ENCODE peak calls at places on chromosome X, in ten cellular contexts. One of them, this sample, is unnamed.

GRCh38 chrX:71910526-71911022 is at the start of gene NHSL2:
- DNase-seq in cardiac muscle cell: peak; percentile 51
- DNase-seq in HFF-Myc: no peak
- DNase-seq in body of pancreas: peak; percentile 2
- DNase-seq in heart left ventricle: peak; percentile 30
- DNase-seq in endodermal cell: peak; percentile 72
- DNase-seq in fibroblast of lung: peak; percentile 56
- DNase-seq in GM12878: no peak
- DNase-seq in skeletal muscle cell: no peak
- DNase-seq in stomach: no peak
- DNase-seq in this sample: no peak

GRCh38 chrX:71650333-71650969 is 16.9 kb upstream of the LOC101059915 start:
- DNase-seq in skeletal muscle cell: no peak
- DNase-seq in endodermal cell: no peak
- DNase-seq in fibroblast of lung: no peak
- DNase-seq in stomach: no peak
- DNase-seq in heart left ventricle: no peak
- DNase-seq in body of pancreas: no peak
- DNase-seq in HFF-Myc: no peak
- DNase-seq in cardiac muscle cell: peak; percentile 41
- DNase-seq in GM12878: no peak
- DNase-seq in this sample: peak; percentile 7

GRCh38 chrX:83446355-83446754 is 61.7 kb upstream of the POU3F4 start:
- DNase-seq in skeletal muscle cell: no peak
- DNase-seq in endodermal cell: no peak
- DNase-seq in cardiac muscle cell: no peak
- DNase-seq in heart left ventricle: no peak
- DNase-seq in GM12878: no peak
- DNase-seq in stomach: no peak
- DNase-seq in fibroblast of lung: no peak
- DNase-seq in body of pancreas: no peak
- DNase-seq in HFF-Myc: no peak
- DNase-seq in this sample: no peak

GRCh38 chrX:109350051-109350450 is 131.8 kb downstream of the GUCY2F start:
- DNase-seq in skeletal muscle cell: no peak
- DNase-seq in HFF-Myc: no peak
- DNase-seq in body of pancreas: no peak
- DNase-seq in cardiac muscle cell: no peak
- DNase-seq in GM12878: no peak
- DNase-seq in fibroblast of lung: no peak
- DNase-seq in stomach: no peak
- DNase-seq in endodermal cell: no peak
- DNase-seq in heart left ventricle: no peak
- DNase-seq in this sample: no peak

GRCh38 chrX:37357436-37357835 is 8.3 kb downstream of the PRRG1 start:
- DNase-seq in fibroblast of lung: no peak
- DNase-seq in skeletal muscle cell: no peak
- DNase-seq in GM12878: no peak
- DNase-seq in endodermal cell: no peak
- DNase-seq in body of pancreas: no peak
- DNase-seq in cardiac muscle cell: no peak
- DNase-seq in heart left ventricle: no peak
- DNase-seq in stomach: no peak
- DNase-seq in HFF-Myc: no peak
- DNase-seq in this sample: no peak

GRCh38 chrX:98422530-98422929 is 1538.8 kb downstream of the RPA4 start:
- DNase-seq in fibroblast of lung: no peak
- DNase-seq in endodermal cell: no peak
- DNase-seq in heart left ventricle: no peak
- DNase-seq in HFF-Myc: no peak
- DNase-seq in stomach: no peak
- DNase-seq in cardiac muscle cell: no peak
- DNase-seq in skeletal muscle cell: no peak
- DNase-seq in GM12878: no peak
- DNase-seq in body of pancreas: no peak
- DNase-seq in this sample: no peak

GRCh38 chrX:42948723-42949122 is 170.8 kb upstream of the PPP1R2C start:
- DNase-seq in body of pancreas: no peak
- DNase-seq in endodermal cell: peak; percentile 62
- DNase-seq in GM12878: no peak
- DNase-seq in cardiac muscle cell: no peak
- DNase-seq in stomach: no peak
- DNase-seq in fibroblast of lung: no peak
- DNase-seq in skeletal muscle cell: no peak
- DNase-seq in heart left ventricle: no peak
- DNase-seq in HFF-Myc: no peak
- DNase-seq in this sample: no peak

GRCh38 chrX:110146521-110146920 is 143.6 kb downstream of the TMEM164 start:
- DNase-seq in body of pancreas: peak; percentile 25
- DNase-seq in GM12878: no peak
- DNase-seq in fibroblast of lung: peak; percentile 20
- DNase-seq in HFF-Myc: peak; percentile 22
- DNase-seq in skeletal muscle cell: no peak
- DNase-seq in stomach: no peak
- DNase-seq in cardiac muscle cell: peak; percentile 73
- DNase-seq in heart left ventricle: peak; percentile 30
- DNase-seq in endodermal cell: peak; percentile 68
- DNase-seq in this sample: no peak

GRCh38 chrX:107204063-107204605 is 2.1 kb downstream of the NUP62CL start:
- DNase-seq in skeletal muscle cell: no peak
- DNase-seq in endodermal cell: no peak
- DNase-seq in fibroblast of lung: no peak
- DNase-seq in stomach: no peak
- DNase-seq in GM12878: no peak
- DNase-seq in body of pancreas: peak; percentile 69
- DNase-seq in cardiac muscle cell: no peak
- DNase-seq in HFF-Myc: no peak
- DNase-seq in heart left ventricle: no peak
- DNase-seq in this sample: no peak

GRCh38 chrX:105945266-105945665 is 93.3 kb downstream of the SERPINA7 start:
- DNase-seq in HFF-Myc: no peak
- DNase-seq in fibroblast of lung: no peak
- DNase-seq in skeletal muscle cell: no peak
- DNase-seq in GM12878: no peak
- DNase-seq in cardiac muscle cell: no peak
- DNase-seq in endodermal cell: no peak
- DNase-seq in heart left ventricle: no peak
- DNase-seq in body of pancreas: no peak
- DNase-seq in stomach: no peak
- DNase-seq in this sample: no peak

GRCh38 chrX:154751669-154752271 is 893 bp upstream of the GAB3 start:
- DNase-seq in endodermal cell: no peak
- DNase-seq in heart left ventricle: peak; percentile 30
- DNase-seq in stomach: no peak
- DNase-seq in fibroblast of lung: no peak
- DNase-seq in body of pancreas: no peak
- DNase-seq in GM12878: no peak
- DNase-seq in skeletal muscle cell: no peak
- DNase-seq in cardiac muscle cell: peak; percentile 29
- DNase-seq in HFF-Myc: no peak
- DNase-seq in this sample: no peak
- H3K4me3 ChIP-seq in endodermal cell: no peak overlapping the region
- H3K4me3 ChIP-seq in heart left ventricle: no peak overlapping the region
- H3K4me3 ChIP-seq in stomach: peak overlapping the region; percentile 48
- H3K4me3 ChIP-seq in fibroblast of lung: no peak overlapping the region
- H3K4me3 ChIP-seq in body of pancreas: no peak overlapping the region
- H3K4me3 ChIP-seq in GM12878: no peak overlapping the region
- H3K4me3 ChIP-seq in skeletal muscle cell: no peak overlapping the region
- H3K4me3 ChIP-seq in cardiac muscle cell: no peak overlapping the region
- H3K4me3 ChIP-seq in HFF-Myc: no peak overlapping the region
- H3K4me3 ChIP-seq in this sample: peak overlapping the region; percentile 78

GRCh38 chrX:124242160-124242559 is 90.3 kb upstream of the TEX13D start:
- DNase-seq in endodermal cell: no peak
- DNase-seq in fibroblast of lung: peak; percentile 23
- DNase-seq in stomach: no peak
- DNase-seq in HFF-Myc: no peak
- DNase-seq in body of pancreas: no peak
- DNase-seq in heart left ventricle: no peak
- DNase-seq in GM12878: no peak
- DNase-seq in skeletal muscle cell: no peak
- DNase-seq in cardiac muscle cell: no peak
- DNase-seq in this sample: no peak
- H3K4me3 ChIP-seq in endodermal cell: no peak overlapping the region
- H3K4me3 ChIP-seq in fibroblast of lung: no peak overlapping the region
- H3K4me3 ChIP-seq in stomach: no peak overlapping the region
- H3K4me3 ChIP-seq in HFF-Myc: no peak overlapping the region
- H3K4me3 ChIP-seq in body of pancreas: no peak overlapping the region
- H3K4me3 ChIP-seq in heart left ventricle: no peak overlapping the region
- H3K4me3 ChIP-seq in GM12878: no peak overlapping the region
- H3K4me3 ChIP-seq in skeletal muscle cell: no peak overlapping the region
- H3K4me3 ChIP-seq in cardiac muscle cell: no peak overlapping the region
- H3K4me3 ChIP-seq in this sample: no peak overlapping the region

DNA sequence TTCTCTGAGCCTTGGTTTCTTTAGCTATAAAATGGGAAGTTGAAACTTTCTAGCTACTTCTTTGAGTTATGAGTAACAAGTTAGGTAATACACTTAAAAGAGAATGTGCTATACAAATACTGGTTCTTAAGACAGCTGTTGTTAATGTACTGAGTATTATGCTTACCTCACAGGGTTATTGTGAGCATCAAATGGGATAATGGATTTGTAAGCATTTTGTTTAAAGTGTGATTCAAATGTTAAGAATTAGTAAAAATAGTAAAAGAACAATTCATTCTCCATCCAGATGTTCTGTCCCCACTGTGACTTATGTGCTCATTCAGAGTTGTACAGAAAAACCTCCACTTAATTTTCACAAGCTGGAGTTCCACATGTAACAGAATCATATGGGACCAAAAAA is 63.6 kb downstream of the AR start:
- DNase-seq in body of pancreas: no peak
- DNase-seq in cardiac muscle cell: no peak
- DNase-seq in skeletal muscle cell: no peak
- DNase-seq in fibroblast of lung: peak; percentile 63
- DNase-seq in HFF-Myc: peak; percentile 45
- DNase-seq in stomach: no peak
- DNase-seq in GM12878: no peak
- DNase-seq in heart left ventricle: no peak
- DNase-seq in endodermal cell: no peak
- DNase-seq in this sample: no peak
- H3K4me3 ChIP-seq in body of pancreas: no peak overlapping the region
- H3K4me3 ChIP-seq in cardiac muscle cell: no peak overlapping the region
- H3K4me3 ChIP-seq in skeletal muscle cell: no peak overlapping the region
- H3K4me3 ChIP-seq in fibroblast of lung: no peak overlapping the region
- H3K4me3 ChIP-seq in HFF-Myc: no peak overlapping the region
- H3K4me3 ChIP-seq in stomach: no peak overlapping the region
- H3K4me3 ChIP-seq in GM12878: no peak overlapping the region
- H3K4me3 ChIP-seq in heart left ventricle: no peak overlapping the region
- H3K4me3 ChIP-seq in endodermal cell: no peak overlapping the region
- H3K4me3 ChIP-seq in this sample: no peak overlapping the region

GRCh38 chrX:1027680-1028079 is 184.8 kb downstream of the CRLF2 start:
- DNase-seq in stomach: no peak
- DNase-seq in heart left ventricle: no peak
- DNase-seq in skeletal muscle cell: no peak
- DNase-seq in endodermal cell: no peak
- DNase-seq in body of pancreas: no peak
- DNase-seq in HFF-Myc: no peak
- DNase-seq in fibroblast of lung: no peak
- DNase-seq in cardiac muscle cell: no peak
- DNase-seq in GM12878: no peak
- DNase-seq in this sample: no peak

GRCh38 chrX:1026263-1027015 is 186.0 kb downstream of the CRLF2 start:
- DNase-seq in body of pancreas: no peak
- DNase-seq in endodermal cell: no peak
- DNase-seq in GM12878: peak; percentile 63
- DNase-seq in HFF-Myc: no peak
- DNase-seq in stomach: no peak
- DNase-seq in skeletal muscle cell: no peak
- DNase-seq in fibroblast of lung: no peak
- DNase-seq in heart left ventricle: no peak
- DNase-seq in cardiac muscle cell: no peak
- DNase-seq in this sample: no peak

GRCh38 chrX:1025413-1025812 is 187.0 kb downstream of the CRLF2 start:
- DNase-seq in HFF-Myc: no peak
- DNase-seq in skeletal muscle cell: no peak
- DNase-seq in heart left ventricle: no peak
- DNase-seq in stomach: no peak
- DNase-seq in cardiac muscle cell: no peak
- DNase-seq in endodermal cell: no peak
- DNase-seq in fibroblast of lung: no peak
- DNase-seq in body of pancreas: no peak
- DNase-seq in GM12878: no peak
- DNase-seq in this sample: no peak

GRCh38 chrX:1029494-1029893 is 183.0 kb downstream of the CRLF2 start:
- DNase-seq in fibroblast of lung: no peak
- DNase-seq in endodermal cell: no peak
- DNase-seq in stomach: no peak
- DNase-seq in skeletal muscle cell: no peak
- DNase-seq in heart left ventricle: no peak
- DNase-seq in body of pancreas: no peak
- DNase-seq in HFF-Myc: no peak
- DNase-seq in cardiac muscle cell: no peak
- DNase-seq in GM12878: no peak
- DNase-seq in this sample: no peak

GRCh38 chrX:1027133-1027532 is 185.3 kb downstream of the CRLF2 start:
- DNase-seq in skeletal muscle cell: no peak
- DNase-seq in fibroblast of lung: no peak
- DNase-seq in GM12878: peak; percentile 46
- DNase-seq in stomach: no peak
- DNase-seq in body of pancreas: no peak
- DNase-seq in endodermal cell: no peak
- DNase-seq in HFF-Myc: no peak
- DNase-seq in heart left ventricle: no peak
- DNase-seq in cardiac muscle cell: no peak
- DNase-seq in this sample: no peak
- H3K4me3 ChIP-seq in skeletal muscle cell: no peak overlapping the region
- H3K4me3 ChIP-seq in fibroblast of lung: no peak overlapping the region
- H3K4me3 ChIP-seq in GM12878: peak overlapping the region; percentile 22
- H3K4me3 ChIP-seq in stomach: no peak overlapping the region
- H3K4me3 ChIP-seq in body of pancreas: no peak overlapping the region
- H3K4me3 ChIP-seq in endodermal cell: no peak overlapping the region
- H3K4me3 ChIP-seq in HFF-Myc: no peak overlapping the region
- H3K4me3 ChIP-seq in heart left ventricle: no peak overlapping the region
- H3K4me3 ChIP-seq in cardiac muscle cell: no peak overlapping the region
- H3K4me3 ChIP-seq in this sample: no peak overlapping the region

GRCh38 chrX:48802813-48803261 is 970 bp downstream of the HDAC6 start:
- DNase-seq in heart left ventricle: no peak
- DNase-seq in HFF-Myc: no peak
- DNase-seq in fibroblast of lung: no peak
- DNase-seq in endodermal cell: no peak
- DNase-seq in cardiac muscle cell: no peak
- DNase-seq in GM12878: no peak
- DNase-seq in skeletal muscle cell: no peak
- DNase-seq in body of pancreas: no peak
- DNase-seq in stomach: no peak
- DNase-seq in this sample: no peak
- H3K4me3 ChIP-seq in heart left ventricle: no peak overlapping the region
- H3K4me3 ChIP-seq in HFF-Myc: peak overlapping the region; percentile 57
- H3K4me3 ChIP-seq in fibroblast of lung: peak overlapping the region; percentile 69
- H3K4me3 ChIP-seq in endodermal cell: peak overlapping the region; percentile 82
- H3K4me3 ChIP-seq in cardiac muscle cell: peak overlapping the region; percentile 61
- H3K4me3 ChIP-seq in GM12878: peak overlapping the region; percentile 62
- H3K4me3 ChIP-seq in skeletal muscle cell: peak overlapping the region; percentile 68
- H3K4me3 ChIP-seq in body of pancreas: no peak overlapping the region
- H3K4me3 ChIP-seq in stomach: peak overlapping the region; percentile 42
- H3K4me3 ChIP-seq in this sample: peak overlapping the region; percentile 76

DNA sequence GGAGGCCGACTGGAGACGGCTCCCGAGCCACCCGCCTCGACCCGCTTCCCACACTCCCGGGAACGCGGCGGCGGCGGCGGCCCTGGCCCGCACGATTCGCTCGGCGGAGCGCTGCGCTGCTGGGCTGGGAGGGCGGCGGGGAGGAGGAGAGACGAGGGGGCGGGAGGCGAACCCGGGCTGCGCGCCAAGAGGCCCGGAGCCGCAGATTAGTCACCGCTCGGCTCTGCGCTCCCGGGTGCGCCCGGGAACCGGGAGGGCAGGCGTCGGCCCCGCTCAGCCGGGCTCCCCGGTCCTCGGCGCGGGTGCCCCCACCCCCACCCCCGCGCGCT is 11.2 kb upstream of the BCOR start:
- DNase-seq in cardiac muscle cell: peak; percentile 80
- DNase-seq in skeletal muscle cell: no peak
- DNase-seq in GM12878: no peak
- DNase-seq in stomach: peak; percentile 82
- DNase-seq in body of pancreas: peak; percentile 85
- DNase-seq in heart left ventricle: peak; percentile 85
- DNase-seq in HFF-Myc: no peak
- DNase-seq in endodermal cell: peak; percentile 89
- DNase-seq in fibroblast of lung: peak; percentile 78
- DNase-seq in this sample: no peak
- H3K4me3 ChIP-seq in cardiac muscle cell: peak overlapping the region; percentile 50
- H3K4me3 ChIP-seq in skeletal muscle cell: peak overlapping the region; percentile 46
- H3K4me3 ChIP-seq in GM12878: peak overlapping the region; percentile 36
- H3K4me3 ChIP-seq in stomach: peak overlapping the region; percentile 56
- H3K4me3 ChIP-seq in body of pancreas: no peak overlapping the region
- H3K4me3 ChIP-seq in heart left ventricle: peak overlapping the region; percentile 41
- H3K4me3 ChIP-seq in HFF-Myc: peak overlapping the region; percentile 35
- H3K4me3 ChIP-seq in endodermal cell: peak overlapping the region; percentile 72
- H3K4me3 ChIP-seq in fibroblast of lung: peak overlapping the region; percentile 48
- H3K4me3 ChIP-seq in this sample: peak overlapping the region; percentile 77

This sample was measured in coronary artery.